ENCODE peak calls at places on chromosome X, in four cellular contexts. W is keratinocyte, V is HCT116, J is astrocyte. E is an unnamed sample.

GRCh38 chrX:38805294-38806053 is 4.2 kb downstream of the MID1IP1 start:
- DNase-seq in W (no peak), V (no peak), J (peak; percentile 58), E (peak; percentile 67)

GRCh38 chrX:7582191-7582590 is 260.8 kb upstream of the VCX start:
- DNase-seq in W (no peak), V (no peak), J (no peak), E (no peak)

GRCh38 chrX:30635630-30636029 is 17.6 kb upstream of the GK start:
- DNase-seq in W (no peak), V (no peak), J (no peak), E (peak; percentile 51)

GRCh38 chrX:153400146-153401132 is 711 bp downstream of the PNMA6E start:
- DNase-seq in W (no peak), V (peak; percentile 35), J (no peak), E (peak; percentile 49)

GRCh38 chrX:52574416-52575275 is 57.8 kb upstream of the XAGE1B start:
- DNase-seq in W (no peak), V (peak; percentile 22), J (peak; percentile 29), E (peak; percentile 65)

GRCh38 chrX:154602226-154602625 is 16.9 kb downstream of the CTAG1B start:
- DNase-seq in W (no peak), V (no peak), J (no peak), E (no peak)

GRCh38 chrX:39536165-39536564 is 561.6 kb downstream of the BCOR start:
- DNase-seq in W (no peak), V (no peak), J (no peak), E (no peak)

GRCh38 chrX:39757971-39758370 is 339.8 kb downstream of the BCOR start:
- DNase-seq in W (peak; percentile 7), V (no peak), J (peak; percentile 92), E (no peak)

GRCh38 chrX:19065535-19065934 is 56.7 kb downstream of the ADGRG2 start:
- DNase-seq in W (no peak), V (no peak), J (no peak), E (no peak)

GRCh38 chrX:119885554-119886428 is 9.9 kb upstream of the AKAP14 start:
- DNase-seq in W (no peak), V (no peak), J (no peak), E (peak; percentile 31)

GRCh38 chrX:41711021-41711667 is 12.8 kb upstream of the GPR82 start:
- DNase-seq in W (no peak), V (no peak), J (no peak), E (no peak)

GRCh38 chrX:109733658-109734022 is 583 bp upstream of the ACSL4 start:
- DNase-seq in W (no peak), V (no peak), J (no peak), E (no peak)

GRCh38 chrX:47628980-47629379 is 750 bp downstream of the CFP start:
- DNase-seq in W (no peak), V (no peak), J (no peak), E (peak; percentile 44)
- TF ChIP-seq CTCF in W (no peak), V (peak; percentile 24), J (no peak), E (peak; percentile 49)

GRCh38 chrX:108435261-108435660 is 3.0 kb downstream of the COL4A6 start:
- DNase-seq in W (no peak), V (no peak), J (no peak), E (no peak)
- H3K4me3 ChIP-seq in W (no peak overlapping the region), V (no peak overlapping the region), J (no peak overlapping the region), E (no peak overlapping the region)

GRCh38 chrX:623599-624323 is 6.8 kb upstream of the SHOX start:
- DNase-seq in W (no peak), V (no peak), J (no peak), E (no peak)
- TF ChIP-seq EZH2 in W (no peak), V (no peak), J (no peak), E (no peak)

GRCh38 chrX:24228596-24228995 is 79.1 kb downstream of the ZFX start:
- DNase-seq in W (no peak), V (no peak), J (no peak), E (no peak)
- TF ChIP-seq CTCF in W (no peak), V (no peak), J (no peak), E (no peak)

DNA sequence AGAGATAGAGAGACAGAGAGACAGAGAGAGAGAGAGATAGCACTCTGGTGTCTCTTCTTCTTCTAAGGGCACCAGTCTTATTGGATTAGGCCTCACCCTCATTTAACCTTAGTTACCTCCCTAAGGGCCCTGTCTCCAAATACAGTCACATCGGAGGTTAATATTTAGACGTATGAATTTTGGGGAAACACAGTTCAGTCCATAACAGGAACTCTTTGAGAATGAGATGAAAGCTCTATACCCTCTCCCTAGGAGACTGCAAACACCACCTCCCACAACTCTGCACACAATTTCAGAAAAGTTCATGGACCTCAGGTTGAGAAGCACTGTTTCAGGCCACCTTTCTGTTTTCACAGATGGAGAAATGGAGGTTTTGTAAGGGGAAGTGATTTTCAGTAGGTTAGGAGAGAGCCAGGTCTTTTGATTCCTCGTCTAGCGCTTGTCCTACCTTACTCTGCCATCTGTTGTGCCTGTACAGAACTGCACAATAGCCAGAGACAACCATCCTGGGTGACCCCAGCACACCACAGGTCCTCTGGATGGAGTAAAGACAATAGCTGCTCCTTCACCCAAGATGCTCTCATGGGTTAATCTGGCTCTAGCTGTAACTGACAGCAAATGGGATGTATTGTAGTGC is 16.9 kb upstream of the LOC101059915 start:
- DNase-seq in W (no peak), V (no peak), J (no peak), E (peak; percentile 26)
- H3K4me3 ChIP-seq in W (no peak overlapping the region), V (no peak overlapping the region), J (no peak overlapping the region), E (no peak overlapping the region)

GRCh38 chrX:125202486-125203378 is 116.9 kb upstream of the TEX13C start:
- DNase-seq in W (no peak), V (no peak), J (no peak), E (no peak)
- TF ChIP-seq EZH2 in W (peak; percentile 38), V (no peak), J (peak; percentile 41), E (no peak)

DNA sequence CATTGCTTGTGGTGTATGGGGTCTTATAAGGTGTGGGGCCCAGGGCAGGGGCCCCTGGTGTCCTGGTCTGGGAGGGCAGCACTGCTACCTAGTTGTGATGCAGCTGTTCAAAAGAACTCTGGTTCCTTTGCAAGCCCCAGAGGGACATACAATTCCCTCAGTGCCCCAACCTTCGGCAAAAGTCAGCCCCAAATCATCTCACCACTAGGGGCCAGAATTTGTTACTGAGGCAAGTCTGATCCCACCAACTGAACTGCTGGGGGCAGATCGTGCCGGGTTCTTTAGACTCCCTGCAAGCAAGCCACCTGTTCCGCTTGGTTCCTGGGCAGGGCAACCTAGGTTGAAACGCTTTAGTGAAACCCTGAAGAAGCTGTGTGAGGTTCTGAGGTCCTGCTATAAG is 180.1 kb upstream of the S100G start:
- DNase-seq in W (no peak), V (no peak), J (no peak), E (no peak)
- TF ChIP-seq CTCF in W (peak; percentile 12), V (peak; percentile 24), J (no peak), E (peak; percentile 32)

GRCh38 chrX:135295238-135295943 is 13.9 kb upstream of the ETDC start:
- DNase-seq in W (no peak), V (no peak), J (peak; percentile 31), E (no peak)
- H3K4me3 ChIP-seq in W (no peak overlapping the region), V (no peak overlapping the region), J (peak overlapping the region; percentile 51), E (no peak overlapping the region)